ENCODE peak calls at places on chromosomes 1 and 21, in five cellular contexts. M is activated T-helper 1 cell treated with anti-CD3 and anti-CD28 coated beads, Interleukin-12 subunit alpha, Interleukin-12 subunit beta, Interleukin-2, Interleukin-4 antibody, amounts not matched to agents 30 ng/mL and 10 ng/mL and 1 ng/mL, durations not matched to agents 14 hours and 24 hours and 36 hours; P is memory B cell; H is midbrain; L is head of caudate nucleus. O is an unnamed sample.

GRCh38 chr1:113592223-113592622 is 167.1 kb downstream of the PHTF1 start:
- DNase-seq in L (no peak), P (no peak), H (no peak), M (no peak), O (no peak)

GRCh38 chr1:46612937-46613660 is 3.5 kb downstream of the MOB3C start:
- DNase-seq in H (no peak), P (no peak), L (no peak), M (no peak), O (no peak)

GRCh38 chr1:112743174-112744018 is 28.3 kb upstream of the PPM1J start:
- DNase-seq in M (no peak), L (no peak), H (no peak), P (no peak), O (no peak)

GRCh38 chr1:74579425-74579824 is 67.0 kb upstream of the LRRC53 start:
- DNase-seq in M (no peak), H (no peak), P (no peak), L (no peak), O (peak)

GRCh38 chr1:29094433-29094832 is 29.3 kb downstream of the TMEM200B start:
- DNase-seq in P (no peak), L (no peak), M (no peak), H (no peak), O (no peak)

GRCh38 chr1:161227196-161227871 is 1.5 kb downstream of the TOMM40L start:
- DNase-seq in P (peak), M (peak), L (peak), H (peak), O (peak)

GRCh38 chr21:45540601-45540970 is 1.7 kb downstream of the SLC19A1 start:
- DNase-seq in M (no peak), L (peak), H (no peak), P (no peak), O (no peak)

GRCh38 chr1:202349263-202349928 is 897 bp downstream of the PPP1R12B start:
- DNase-seq in P (no peak), M (no peak), H (peak), L (no peak), O (no peak)

GRCh38 chr1:20399606-20400180 is 86.3 kb downstream of the CAMK2N1 start:
- DNase-seq in P (no peak), L (no peak), M (no peak), H (no peak), O (no peak)

GRCh38 chr1:180920702-180921101 is 8.0 kb downstream of the KIAA1614 start:
- DNase-seq in L (no peak), H (no peak), M (no peak), P (no peak), O (peak)

GRCh38 chr1:238681451-238681850 is 704.9 kb upstream of the CHRM3 start:
- DNase-seq in P (no peak), H (no peak), M (no peak), L (no peak), O (no peak)

O was measured in GM19239.